ENCODE peak calls at places on chromosome 20, in five cellular contexts. One of them, this sample, is unnamed. For H3K4me1, the result is how much of the 10 kb centered on the place peaks cover.

GRCh38 chr20:60117040-60117439 is 158.8 kb downstream of the CDH26 start:
- DNase-seq in iPS DF 6.9: no peak
- DNase-seq in GM23338: no peak
- DNase-seq in cardiac muscle cell: no peak
- DNase-seq in mammary epithelial cell: no peak
- DNase-seq in this sample: no peak

GRCh38 chr20:20452254-20452676 is 84.4 kb downstream of the INSM1 start:
- DNase-seq in iPS DF 6.9: peak
- DNase-seq in GM23338: peak
- DNase-seq in cardiac muscle cell: peak
- DNase-seq in mammary epithelial cell: peak
- DNase-seq in this sample: peak

GRCh38 chr20:38180781-38181180 is 15.7 kb upstream of the TGM2 start:
- DNase-seq in iPS DF 6.9: no peak
- DNase-seq in GM23338: no peak
- DNase-seq in cardiac muscle cell: no peak
- DNase-seq in mammary epithelial cell: no peak
- DNase-seq in this sample: peak

GRCh38 chr20:35478804-35479472 is 23.5 kb downstream of the CEP250 start:
- DNase-seq in iPS DF 6.9: peak
- DNase-seq in GM23338: peak
- DNase-seq in cardiac muscle cell: peak
- DNase-seq in mammary epithelial cell: no peak
- DNase-seq in this sample: peak

GRCh38 chr20:34083137-34083536 is 28.9 kb downstream of the EIF2S2 start:
- DNase-seq in iPS DF 6.9: no peak
- DNase-seq in GM23338: peak
- DNase-seq in cardiac muscle cell: peak
- DNase-seq in mammary epithelial cell: peak
- DNase-seq in this sample: peak

GRCh38 chr20:19738936-19739335 is 19.1 kb upstream of the RIN2 start:
- DNase-seq in iPS DF 6.9: no peak
- DNase-seq in GM23338: no peak
- DNase-seq in cardiac muscle cell: no peak
- DNase-seq in mammary epithelial cell: peak
- DNase-seq in this sample: no peak

GRCh38 chr20:14418441-14418840 is 81.0 kb upstream of the FLRT3 start:
- DNase-seq in iPS DF 6.9: no peak
- DNase-seq in GM23338: peak
- DNase-seq in cardiac muscle cell: no peak
- DNase-seq in mammary epithelial cell: no peak
- DNase-seq in this sample: no peak

GRCh38 chr20:47661714-47662113 is 123.6 kb downstream of the SULF2 start:
- DNase-seq in iPS DF 6.9: no peak
- DNase-seq in GM23338: no peak
- DNase-seq in cardiac muscle cell: no peak
- DNase-seq in mammary epithelial cell: no peak
- DNase-seq in this sample: no peak

GRCh38 chr20:38170914-38171300 is 5.8 kb upstream of the TGM2 start:
- DNase-seq in iPS DF 6.9: no peak
- DNase-seq in GM23338: no peak
- DNase-seq in cardiac muscle cell: no peak
- DNase-seq in mammary epithelial cell: no peak
- DNase-seq in this sample: no peak

GRCh38 chr20:24720957-24721356 is 228.1 kb upstream of the CST7 start:
- DNase-seq in iPS DF 6.9: no peak
- DNase-seq in GM23338: no peak
- DNase-seq in cardiac muscle cell: no peak
- DNase-seq in mammary epithelial cell: no peak
- DNase-seq in this sample: no peak

GRCh38 chr20:40511478-40511877 is 177.6 kb downstream of the MAFB start:
- DNase-seq in iPS DF 6.9: no peak
- DNase-seq in GM23338: no peak
- DNase-seq in cardiac muscle cell: peak
- DNase-seq in mammary epithelial cell: peak
- DNase-seq in this sample: no peak

GRCh38 chr20:34871320-34871926 is 1.2 kb downstream of the GGT7 start:
- DNase-seq in iPS DF 6.9: no peak
- DNase-seq in GM23338: peak
- DNase-seq in cardiac muscle cell: no peak
- DNase-seq in mammary epithelial cell: no peak
- DNase-seq in this sample: no peak

GRCh38 chr20:51622004-51622874 is 79.7 kb upstream of the NFATC2 start:
- DNase-seq in iPS DF 6.9: no peak
- DNase-seq in GM23338: peak
- DNase-seq in cardiac muscle cell: no peak
- DNase-seq in mammary epithelial cell: no peak
- DNase-seq in this sample: no peak

GRCh38 chr20:59692139-59692538 is 87.8 kb downstream of the PHACTR3 start:
- DNase-seq in iPS DF 6.9: no peak
- DNase-seq in GM23338: no peak
- DNase-seq in cardiac muscle cell: no peak
- DNase-seq in mammary epithelial cell: no peak
- DNase-seq in this sample: no peak

GRCh38 chr20:21315138-21315537 is 12.0 kb downstream of the XRN2 start:
- DNase-seq in iPS DF 6.9: no peak
- DNase-seq in GM23338: no peak
- DNase-seq in cardiac muscle cell: peak
- DNase-seq in mammary epithelial cell: peak
- DNase-seq in this sample: no peak

GRCh38 chr20:61356171-61356570 is 104.1 kb downstream of the CDH4 start:
- DNase-seq in iPS DF 6.9: no peak
- DNase-seq in GM23338: no peak
- DNase-seq in cardiac muscle cell: no peak
- DNase-seq in mammary epithelial cell: no peak
- DNase-seq in this sample: no peak

GRCh38 chr20:47703748-47704147 is 81.5 kb downstream of the SULF2 start:
- DNase-seq in iPS DF 6.9: no peak
- DNase-seq in GM23338: no peak
- DNase-seq in cardiac muscle cell: peak
- DNase-seq in mammary epithelial cell: no peak
- DNase-seq in this sample: no peak

GRCh38 chr20:13220857-13221297 is at the start of gene ISM1:
- DNase-seq in iPS DF 6.9: no peak
- DNase-seq in GM23338: peak
- DNase-seq in cardiac muscle cell: peak
- DNase-seq in mammary epithelial cell: peak
- DNase-seq in this sample: no peak

GRCh38 chr20:56859751-56860366 is 230.8 kb downstream of the TFAP2C start:
- DNase-seq in iPS DF 6.9: peak
- DNase-seq in GM23338: peak
- DNase-seq in cardiac muscle cell: peak
- DNase-seq in mammary epithelial cell: no peak
- DNase-seq in this sample: no peak

GRCh38 chr20:25247666-25248500 is at the start of gene PYGB:
- DNase-seq in iPS DF 6.9: no peak
- DNase-seq in GM23338: peak
- DNase-seq in cardiac muscle cell: peak
- DNase-seq in mammary epithelial cell: peak
- DNase-seq in this sample: peak

GRCh38 chr20:64058536-64058935 is 4.5 kb upstream of the TCEA2 start:
- DNase-seq in iPS DF 6.9: no peak
- DNase-seq in GM23338: no peak
- DNase-seq in cardiac muscle cell: no peak
- DNase-seq in mammary epithelial cell: no peak
- DNase-seq in this sample: no peak

GRCh38 chr20:35207950-35208611 is 18.4 kb upstream of the MMP24 start:
- DNase-seq in iPS DF 6.9: peak
- DNase-seq in GM23338: peak
- DNase-seq in cardiac muscle cell: peak
- DNase-seq in mammary epithelial cell: peak
- DNase-seq in this sample: peak

GRCh38 chr20:50801747-50802125 is 6.9 kb downstream of the BCAS4 start:
- DNase-seq in iPS DF 6.9: no peak
- DNase-seq in GM23338: no peak
- DNase-seq in cardiac muscle cell: no peak
- DNase-seq in mammary epithelial cell: no peak
- DNase-seq in this sample: no peak

GRCh38 chr20:48829940-48830339 is 2.1 kb upstream of the PREX1 start:
- DNase-seq in iPS DF 6.9: no peak
- DNase-seq in GM23338: no peak
- DNase-seq in cardiac muscle cell: no peak
- DNase-seq in mammary epithelial cell: no peak
- DNase-seq in this sample: no peak

GRCh38 chr20:61754976-61755778 is 310.5 kb downstream of the TAF4 start:
- DNase-seq in iPS DF 6.9: no peak
- DNase-seq in GM23338: no peak
- DNase-seq in cardiac muscle cell: no peak
- DNase-seq in mammary epithelial cell: no peak
- DNase-seq in this sample: no peak

GRCh38 chr20:45306431-45306982 is at the start of gene RBPJL:
- DNase-seq in iPS DF 6.9: no peak
- DNase-seq in GM23338: peak
- DNase-seq in cardiac muscle cell: peak
- DNase-seq in mammary epithelial cell: no peak
- DNase-seq in this sample: no peak
- H3K4me3 ChIP-seq in iPS DF 6.9: peak
- H3K4me3 ChIP-seq in GM23338: peak
- H3K4me3 ChIP-seq in cardiac muscle cell: no peak
- H3K4me3 ChIP-seq in mammary epithelial cell: no peak
- H3K4me3 ChIP-seq in this sample: no peak

DNA sequence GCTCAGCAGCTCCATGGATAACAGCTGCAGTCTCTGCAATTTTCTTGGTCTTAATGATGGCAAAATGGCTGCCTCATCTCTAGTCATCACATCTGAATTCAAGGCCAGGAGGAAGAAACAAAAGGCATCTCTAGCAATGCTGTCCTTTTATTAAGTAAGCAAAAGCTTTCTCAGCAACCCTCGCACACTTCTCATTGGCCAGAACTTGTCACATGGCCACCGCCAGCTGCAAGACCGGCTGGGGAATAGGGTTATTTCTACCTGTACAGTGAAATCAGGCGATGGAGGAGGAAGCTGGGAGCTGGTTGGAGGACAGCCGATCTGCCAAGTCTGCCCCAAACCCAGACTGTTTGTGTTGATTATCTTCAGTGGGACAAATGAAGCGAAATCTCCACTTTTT is 33.4 kb downstream of the ANKRD60 start:
- DNase-seq in iPS DF 6.9: no peak
- DNase-seq in GM23338: no peak
- DNase-seq in cardiac muscle cell: no peak
- DNase-seq in mammary epithelial cell: no peak
- DNase-seq in this sample: no peak
- H3K27ac ChIP-seq in iPS DF 6.9: no peak
- H3K27ac ChIP-seq in GM23338: no peak
- H3K27ac ChIP-seq in cardiac muscle cell: no peak
- H3K27ac ChIP-seq in mammary epithelial cell: no peak
- H3K27ac ChIP-seq in this sample: no peak

DNA sequence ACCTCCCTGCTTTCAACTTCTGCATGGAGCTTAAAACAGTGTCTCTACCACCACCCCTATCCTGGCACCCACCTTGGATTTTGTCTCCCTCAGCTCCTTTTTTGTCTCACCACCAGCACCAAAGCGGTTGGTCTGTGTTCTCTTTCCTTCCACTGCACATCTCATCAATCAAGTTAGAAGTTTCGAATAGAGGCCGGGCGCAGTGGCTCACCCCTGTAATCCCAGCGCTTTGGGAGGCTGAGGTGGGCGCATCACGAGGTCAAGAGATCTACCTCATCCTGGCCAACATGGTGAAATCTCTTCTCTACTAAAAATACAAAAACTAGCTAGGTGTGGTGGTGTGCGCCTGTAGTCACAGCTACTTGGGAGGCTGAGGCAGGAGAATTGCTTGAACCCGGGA is 6.1 kb downstream of the PCED1A start:
- DNase-seq in iPS DF 6.9: no peak
- DNase-seq in GM23338: no peak
- DNase-seq in cardiac muscle cell: no peak
- DNase-seq in mammary epithelial cell: no peak
- DNase-seq in this sample: no peak
- H3K4me1 ChIP-seq in iPS DF 6.9: under half
- H3K4me1 ChIP-seq in GM23338: under half
- H3K4me1 ChIP-seq in cardiac muscle cell: under half
- H3K4me1 ChIP-seq in mammary epithelial cell: under half
- H3K4me1 ChIP-seq in this sample: under half

DNA sequence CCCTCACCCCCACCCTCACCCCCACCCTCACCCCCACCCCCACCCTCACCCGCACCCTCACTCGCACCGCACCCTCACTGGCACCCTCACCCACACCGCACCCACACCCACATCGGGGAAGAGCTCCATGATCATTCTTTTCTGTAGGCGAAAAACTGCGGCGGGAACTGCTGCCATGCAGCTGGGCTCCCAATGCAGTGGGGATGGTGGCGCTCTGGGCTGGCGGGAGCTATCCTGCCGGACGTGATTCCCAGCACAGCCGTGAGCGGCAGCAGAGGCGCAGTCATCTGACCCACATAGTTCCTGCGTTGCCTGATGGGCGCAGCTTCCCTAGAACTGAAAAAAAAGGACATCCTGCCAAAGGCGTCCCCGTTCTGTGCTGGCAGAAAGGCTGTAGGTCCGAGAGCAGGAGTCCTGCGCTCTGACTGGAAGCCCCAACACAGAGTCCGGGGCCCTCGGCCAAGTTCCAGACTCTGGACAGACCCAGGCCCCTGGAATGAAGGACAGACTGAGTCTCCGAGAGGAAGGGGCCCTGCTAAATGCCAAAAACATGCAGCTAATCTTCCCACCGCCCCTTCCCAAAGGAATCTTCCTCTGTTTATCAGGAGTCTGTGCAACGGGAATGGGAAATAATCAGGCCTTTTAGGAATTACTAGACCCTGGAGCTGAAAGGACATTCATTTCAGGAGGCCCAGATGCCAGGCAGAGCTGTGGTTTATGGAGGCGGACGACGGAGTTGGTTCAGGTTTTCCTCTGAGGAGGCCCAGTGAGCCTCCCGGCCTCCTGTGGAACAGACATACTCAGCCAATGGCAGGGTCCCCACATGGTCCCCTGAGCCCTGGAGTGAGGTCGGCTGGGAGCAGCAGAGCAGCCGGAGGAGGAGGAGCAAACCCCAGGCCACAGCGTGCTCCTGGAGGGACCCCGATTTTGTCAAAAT is 14.1 kb upstream of the TCFL5 start:
- DNase-seq in iPS DF 6.9: no peak
- DNase-seq in GM23338: peak
- DNase-seq in cardiac muscle cell: peak
- DNase-seq in mammary epithelial cell: peak
- DNase-seq in this sample: peak
- H3K4me3 ChIP-seq in iPS DF 6.9: no peak
- H3K4me3 ChIP-seq in GM23338: no peak
- H3K4me3 ChIP-seq in cardiac muscle cell: no peak
- H3K4me3 ChIP-seq in mammary epithelial cell: no peak
- H3K4me3 ChIP-seq in this sample: peak

DNA sequence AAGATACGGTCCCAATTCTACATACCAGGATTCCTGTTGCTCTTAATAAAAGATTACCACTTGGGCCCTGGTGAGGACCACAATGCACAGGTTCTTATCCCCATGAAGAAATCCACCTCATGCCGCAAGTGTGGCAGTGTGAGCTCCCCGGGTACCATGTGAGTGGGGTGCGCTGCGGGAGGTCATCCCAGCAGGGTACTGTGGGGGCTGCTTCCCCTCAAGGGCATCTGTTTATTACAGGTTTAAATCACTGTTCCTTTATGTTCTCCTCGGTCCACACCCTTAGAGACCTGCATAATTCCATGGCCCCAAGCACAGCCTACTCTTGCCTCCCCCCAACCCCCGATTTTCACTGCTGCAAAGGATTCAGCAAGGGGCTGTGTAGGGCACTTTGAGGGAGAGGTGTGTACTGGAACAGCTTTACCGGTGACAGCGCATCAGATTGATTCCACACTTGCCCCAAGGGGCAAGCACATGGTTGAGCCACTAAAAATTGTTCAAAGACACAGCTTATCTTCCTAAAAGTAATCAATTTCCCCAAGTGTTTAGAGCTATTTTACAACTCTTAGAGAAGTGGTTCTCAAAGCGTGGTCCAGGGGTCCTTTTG is 6.2 kb downstream of the DIDO1 start:
- DNase-seq in iPS DF 6.9: no peak
- DNase-seq in GM23338: no peak
- DNase-seq in cardiac muscle cell: no peak
- DNase-seq in mammary epithelial cell: no peak
- DNase-seq in this sample: no peak
- H3K27ac ChIP-seq in iPS DF 6.9: no peak
- H3K27ac ChIP-seq in GM23338: peak
- H3K27ac ChIP-seq in cardiac muscle cell: peak
- H3K27ac ChIP-seq in mammary epithelial cell: no peak
- H3K27ac ChIP-seq in this sample: no peak

This sample was measured in SJCRH30.